ENCODE peak calls at places on chromosome 20, in six cellular contexts. X, H, M, V, U and Q are unnamed samples.

GRCh38 chr20:45044084-45044573 is 56.8 kb downstream of the KCNS1 start:
- DNase-seq in M (peak), V (peak), U (peak), X (peak), H (no peak), Q (peak)

GRCh38 chr20:14334306-14334930 is 3.0 kb downstream of the FLRT3 start:
- DNase-seq in U (peak), V (no peak), H (no peak), M (peak), X (peak), Q (no peak)

GRCh38 chr20:57908691-57909090 is 198.9 kb upstream of the PMEPA1 start:
- DNase-seq in U (no peak), X (no peak), V (no peak), H (no peak), M (no peak), Q (no peak)

GRCh38 chr20:41923604-41924003 is 305.4 kb upstream of the CHD6 start:
- DNase-seq in X (no peak), U (no peak), M (no peak), H (no peak), V (no peak), Q (no peak)

GRCh38 chr20:31823360-31824124 is 4.4 kb downstream of the MYLK2 start:
- DNase-seq in X (no peak), H (no peak), V (no peak), U (peak), M (no peak), Q (no peak)

GRCh38 chr20:63310265-63310971 is 17.4 kb downstream of the COL20A1 start:
- DNase-seq in X (no peak), H (no peak), V (no peak), U (no peak), M (no peak), Q (no peak)

GRCh38 chr20:19934792-19935491 is 82.2 kb upstream of the NAA20 start:
- DNase-seq in H (no peak), U (no peak), M (no peak), V (no peak), X (no peak), Q (no peak)

GRCh38 chr20:22449115-22449973 is 135.0 kb downstream of the FOXA2 start:
- DNase-seq in X (no peak), U (no peak), M (no peak), H (no peak), V (no peak), Q (no peak)

GRCh38 chr20:19897891-19898290 is 119.3 kb upstream of the NAA20 start:
- DNase-seq in V (no peak), U (no peak), M (no peak), X (no peak), H (no peak), Q (no peak)

GRCh38 chr20:45021626-45022025 is 55.3 kb downstream of the STK4 start:
- DNase-seq in M (no peak), X (no peak), V (no peak), U (no peak), H (no peak), Q (no peak)

GRCh38 chr20:46775826-46776225 is 66.4 kb downstream of the SLC2A10 start:
- DNase-seq in V (peak), X (no peak), M (no peak), H (no peak), U (no peak), Q (no peak)

GRCh38 chr20:31517373-31517772 is 3.1 kb downstream of the HM13 start:
- DNase-seq in V (peak), H (no peak), X (no peak), M (peak), U (peak), Q (no peak)

GRCh38 chr20:64242797-64243475 is 12.6 kb upstream of the PCMTD2 start:
- DNase-seq in H (no peak), X (no peak), U (no peak), M (peak), V (no peak), Q (no peak)

GRCh38 chr20:31811796-31812728 is 7.1 kb upstream of the MYLK2 start:
- DNase-seq in X (no peak), H (no peak), M (no peak), U (no peak), V (peak), Q (no peak)

GRCh38 chr20:57498425-57499400 is 26.2 kb downstream of the CTCFL start:
- DNase-seq in X (no peak), M (no peak), H (no peak), U (peak), V (no peak), Q (no peak)

GRCh38 chr20:60071965-60072364 is 113.7 kb downstream of the CDH26 start:
- DNase-seq in M (no peak), U (no peak), V (no peak), X (no peak), H (no peak), Q (no peak)

GRCh38 chr20:58313366-58313765 is 3.9 kb downstream of the RAB22A start:
- DNase-seq in V (no peak), X (no peak), M (no peak), H (no peak), U (no peak), Q (peak)

GRCh38 chr20:9508696-9509178 is 5.7 kb upstream of the LAMP5 start:
- DNase-seq in U (no peak), X (no peak), M (no peak), H (no peak), V (no peak), Q (no peak)

GRCh38 chr20:46099491-46100287 is 9.9 kb upstream of the NCOA5 start:
- DNase-seq in H (no peak), M (no peak), V (no peak), U (no peak), X (no peak), Q (no peak)

GRCh38 chr20:51966296-51966971 is 164.1 kb upstream of the SALL4 start:
- DNase-seq in U (peak), V (peak), M (peak), H (no peak), X (peak), Q (no peak)

GRCh38 chr20:478949-479429 is 16.7 kb upstream of the TBC1D20 start:
- DNase-seq in U (peak), M (peak), H (no peak), X (no peak), V (peak), Q (no peak)

GRCh38 chr20:8764289-8764962 is 304.5 kb upstream of the PLCB4 start:
- DNase-seq in M (no peak), U (no peak), V (no peak), H (no peak), X (no peak), Q (no peak)

GRCh38 chr20:63653041-63653973 is at the start of gene STMN3:
- DNase-seq in H (no peak), U (peak), M (peak), X (no peak), V (peak), Q (peak)

GRCh38 chr20:32463642-32464400 is 105.7 kb downstream of the ASXL1 start:
- DNase-seq in U (no peak), X (no peak), H (no peak), V (no peak), M (no peak), Q (no peak)

GRCh38 chr20:17681741-17682102 is 320 bp downstream of the RRBP1 start:
- DNase-seq in X (no peak), V (peak), M (no peak), U (no peak), H (no peak), Q (no peak)

GRCh38 chr20:31890646-31891045 is 20.2 kb downstream of the TTLL9 start:
- DNase-seq in V (no peak), H (no peak), M (no peak), U (no peak), X (no peak), Q (no peak)

GRCh38 chr20:59152559-59153354 is 10.9 kb upstream of the ZNF831 start:
- DNase-seq in X (no peak), V (no peak), U (no peak), H (no peak), M (no peak), Q (no peak)

GRCh38 chr20:25065625-25066338 is 7.8 kb upstream of the ACSS1 start:
- DNase-seq in V (peak), U (peak), X (no peak), M (peak), H (peak), Q (peak)

GRCh38 chr20:37519508-37520416 is 1.3 kb upstream of the NNAT start:
- DNase-seq in X (no peak), M (peak), U (peak), V (peak), H (no peak), Q (no peak)

GRCh38 chr20:63896136-63896890 is 1.4 kb downstream of the DNAJC5 start:
- DNase-seq in M (peak), V (peak), H (no peak), U (no peak), X (no peak), Q (peak)

GRCh38 chr20:37392441-37393195 is 46.7 kb downstream of the SRC start:
- DNase-seq in H (no peak), V (peak), X (no peak), M (peak), U (peak), Q (no peak)

GRCh38 chr20:31485450-31486339 is 10.6 kb downstream of the REM1 start:
- DNase-seq in X (no peak), V (peak), U (peak), H (no peak), M (no peak), Q (peak)

GRCh38 chr20:44020406-44021148 is 105.9 kb downstream of the TOX2 start:
- DNase-seq in M (no peak), V (no peak), H (no peak), X (peak), U (no peak), Q (no peak)

GRCh38 chr20:53343433-53343832 is 250.2 kb downstream of the ZNF217 start:
- DNase-seq in H (no peak), X (no peak), U (no peak), M (no peak), V (no peak), Q (no peak)

GRCh38 chr20:37803476-37804307 is 99.2 kb upstream of the VSTM2L start:
- DNase-seq in H (peak), M (no peak), X (no peak), V (no peak), U (peak), Q (peak)

GRCh38 chr20:18412202-18412901 is 54.5 kb downstream of the DZANK1 start:
- DNase-seq in U (no peak), X (no peak), V (no peak), H (peak), M (no peak), Q (peak)

GRCh38 chr20:36573798-36574277 is 441 bp downstream of the TGIF2 start:
- DNase-seq in V (peak), X (no peak), M (peak), U (peak), H (no peak), Q (peak)

GRCh38 chr20:59164681-59165388 is 1.2 kb downstream of the ZNF831 start:
- DNase-seq in X (no peak), V (no peak), M (no peak), U (no peak), H (no peak), Q (no peak)

DNA sequence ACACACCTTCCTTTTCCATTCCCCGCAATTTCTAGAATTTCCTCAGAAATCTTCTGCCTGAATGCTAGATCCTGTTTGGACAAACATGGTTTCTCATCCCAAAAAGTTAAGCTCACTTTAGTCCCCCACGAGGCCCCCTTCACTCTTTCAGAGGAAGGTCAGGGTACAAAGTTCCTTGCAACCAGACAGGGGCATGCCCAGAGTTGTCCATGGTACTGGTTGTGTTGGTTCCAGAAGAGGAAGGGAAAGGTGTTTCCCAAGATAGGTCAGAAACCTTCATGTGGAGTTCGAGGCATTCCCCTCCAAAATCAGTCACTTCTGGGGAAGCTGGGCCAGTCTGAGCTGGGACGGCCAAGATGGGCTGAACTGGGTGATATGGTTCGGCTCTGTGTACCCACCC is 167.6 kb upstream of the MAFB start:
- DNase-seq in M (no peak), X (no peak), H (no peak), V (no peak), U (no peak), Q (no peak)
- TF ChIP-seq GABPA in M (no peak), X (no peak), H (no peak), V (no peak), U (no peak), Q (no peak)

DNA sequence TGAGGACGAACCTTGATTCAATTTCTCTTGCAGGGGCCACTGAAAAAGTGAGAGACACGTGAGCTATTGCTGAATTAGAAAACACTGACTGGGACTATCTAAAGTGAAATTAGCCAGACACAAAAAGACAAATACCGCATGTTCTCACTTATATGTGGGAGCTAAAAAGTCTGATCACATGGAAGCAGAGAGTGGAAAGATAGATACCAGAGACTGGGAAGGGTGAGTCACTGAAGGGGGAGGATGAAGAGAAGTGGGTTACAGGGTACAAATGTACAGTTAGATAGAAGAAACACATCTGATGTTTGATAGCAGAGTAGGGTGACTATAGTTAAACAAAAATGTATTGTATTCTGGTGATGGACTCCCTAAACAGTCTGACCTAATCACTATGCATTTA is 13.4 kb downstream of the CST3 start:
- DNase-seq in V (no peak), M (peak), U (no peak), H (no peak), X (no peak), Q (no peak)
- TF ChIP-seq POLR2AphosphoS5 in V (no peak), M (no peak), U (no peak), H (no peak), X (no peak), Q (no peak)

DNA sequence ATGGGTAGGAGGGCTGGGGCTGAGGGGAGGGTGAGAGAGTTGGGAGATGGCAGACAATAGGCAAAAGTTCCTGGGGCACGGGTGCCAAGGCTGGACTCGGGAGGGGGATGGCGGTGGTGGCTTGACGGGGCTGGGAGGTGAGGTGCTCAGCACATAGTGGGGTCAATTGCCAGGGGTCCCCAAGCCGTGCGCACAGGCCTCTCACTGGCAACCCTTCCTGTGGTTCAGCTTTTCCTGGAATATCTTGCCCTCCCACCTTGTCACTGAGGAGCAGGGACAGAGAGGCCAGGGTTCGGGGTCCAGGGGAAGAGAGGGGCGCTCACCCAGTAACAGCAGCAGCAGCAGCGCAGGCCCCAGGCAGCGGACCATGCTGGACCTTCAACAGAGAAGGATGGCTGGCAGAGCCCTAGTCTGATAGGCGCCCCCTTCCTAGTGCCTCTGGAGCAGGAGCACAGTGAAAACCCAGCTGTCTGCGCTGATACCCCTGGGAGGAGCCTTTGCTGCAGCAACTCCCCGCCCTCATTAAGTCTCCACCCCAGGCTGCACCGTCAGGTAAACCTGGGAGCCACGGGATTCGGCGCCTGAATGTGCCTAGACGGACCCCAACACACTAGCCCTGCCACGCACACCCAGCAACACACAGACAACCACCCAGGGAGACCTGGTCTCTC is at the start of gene GFRA4:
- DNase-seq in U (no peak), V (no peak), H (no peak), X (no peak), M (no peak), Q (no peak)
- TF ChIP-seq GABPA in U (no peak), V (no peak), H (no peak), X (no peak), M (no peak), Q (no peak)

GRCh38 chr20:50270569-50270968 is 79.9 kb downstream of the CEBPB start:
- DNase-seq in H (no peak), U (no peak), V (no peak), M (no peak), X (no peak), Q (peak)
- TF ChIP-seq POLR2AphosphoS5 in H (no peak), U (no peak), V (no peak), M (no peak), X (no peak), Q (peak)

DNA sequence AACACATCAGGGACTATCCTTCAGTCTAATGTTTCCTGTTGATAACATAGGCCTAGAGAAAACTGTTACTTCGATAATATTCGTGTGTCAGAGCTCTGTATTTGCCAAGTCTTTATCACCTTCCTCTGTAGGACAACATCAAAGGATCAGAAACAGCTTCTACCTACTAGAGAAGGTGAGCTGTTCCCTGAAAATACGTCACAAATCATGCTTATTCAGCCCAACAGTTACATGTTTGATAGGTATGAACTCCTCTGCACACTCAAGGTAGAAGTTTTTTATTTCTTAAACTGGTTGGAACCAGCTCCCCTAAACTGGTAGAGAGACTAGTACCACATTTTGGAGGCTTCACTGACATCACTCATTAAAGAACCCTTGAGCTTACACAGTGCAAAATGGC is 153.1 kb upstream of the PRND start:
- DNase-seq in X (no peak), M (no peak), U (no peak), V (no peak), H (no peak), Q (no peak)
- TF ChIP-seq GABPA in X (no peak), M (no peak), U (no peak), V (no peak), H (no peak), Q (no peak)

GRCh38 chr20:35062478-35062877 is 30.1 kb downstream of the TRPC4AP start:
- DNase-seq in X (no peak), V (no peak), M (no peak), U (no peak), H (no peak), Q (no peak)

GRCh38 chr20:35059612-35060011 is 33.0 kb downstream of the TRPC4AP start:
- DNase-seq in V (no peak), U (no peak), H (no peak), X (no peak), M (no peak), Q (no peak)

GRCh38 chr20:35058184-35058583 is 34.4 kb downstream of the TRPC4AP start:
- DNase-seq in M (no peak), X (no peak), V (no peak), H (no peak), U (no peak), Q (no peak)

GRCh38 chr20:35059110-35059509 is 33.5 kb downstream of the TRPC4AP start:
- DNase-seq in U (no peak), X (no peak), V (no peak), M (no peak), H (no peak), Q (no peak)

DNA sequence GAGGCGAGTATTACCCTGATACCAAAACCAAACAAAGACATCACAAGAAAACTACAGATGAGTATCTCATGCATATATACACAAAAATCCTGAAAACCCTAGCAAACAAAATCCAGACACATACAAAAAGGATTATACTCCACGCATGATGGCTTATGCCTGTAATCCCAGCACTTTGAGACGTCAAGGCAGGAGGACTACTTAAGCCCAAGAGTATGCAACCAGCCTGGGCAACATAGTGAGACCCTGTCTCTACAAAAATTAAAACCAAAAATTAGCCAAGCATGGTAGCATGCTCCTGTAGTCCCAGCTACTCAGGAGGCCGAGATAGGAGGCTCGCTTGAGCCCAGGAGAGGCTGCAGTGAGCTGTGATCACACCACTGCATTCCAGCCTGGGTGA is 32.4 kb downstream of the TRPC4AP start:
- DNase-seq in X (no peak), V (no peak), U (no peak), M (no peak), H (no peak), Q (no peak)
- TF ChIP-seq POLR2AphosphoS5 in X (no peak), V (no peak), U (no peak), M (no peak), H (no peak), Q (no peak)

GRCh38 chr20:6169251-6169650 is 46.4 kb upstream of the FERMT1 start:
- DNase-seq in V (no peak), M (peak), U (no peak), H (no peak), X (no peak), Q (no peak)
- TF ChIP-seq GABPA in V (no peak), M (no peak), U (no peak), H (no peak), X (no peak), Q (no peak)